ENCODE peak calls at places on chromosome 12, in eight cellular contexts. Z, S, E, X, D, G, I and T are unnamed samples.

GRCh38 chr12:64522316-64522715 is 70.4 kb downstream of the TBK1 start:
- DNase-seq in Z (no peak), S (no peak), E (peak), X (no peak), D (peak), G (no peak), I (no peak), T (no peak)

GRCh38 chr12:34598851-34599529 is 576.7 kb downstream of the ALG10 start:
- DNase-seq in Z (peak), S (peak), E (no peak), X (peak), D (no peak), G (no peak), I (no peak), T (peak)

GRCh38 chr12:50523772-50524171 is 19.0 kb downstream of the DIP2B start:
- DNase-seq in Z (no peak), S (no peak), E (no peak), X (no peak), D (no peak), G (no peak), I (no peak), T (no peak)

GRCh38 chr12:97995578-97995977 is 519.8 kb upstream of the TMPO start:
- DNase-seq in Z (no peak), S (no peak), E (no peak), X (no peak), D (no peak), G (no peak), I (no peak), T (no peak)

GRCh38 chr12:47949441-47950341 is 13.7 kb upstream of the TMEM106C start:
- DNase-seq in Z (peak), S (peak), E (no peak), X (peak), D (peak), G (peak), I (peak), T (no peak)

GRCh38 chr12:71134405-71134804 is 23.4 kb downstream of the TSPAN8 start:
- DNase-seq in Z (no peak), S (no peak), E (no peak), X (no peak), D (no peak), G (no peak), I (no peak), T (no peak)

GRCh38 chr12:68971404-68971803 is 38.4 kb upstream of the CPM start:
- DNase-seq in Z (no peak), S (no peak), E (peak), X (no peak), D (peak), G (no peak), I (no peak), T (no peak)

GRCh38 chr12:107349008-107349747 is 255.8 kb upstream of the CRY1 start:
- DNase-seq in Z (no peak), S (no peak), E (peak), X (no peak), D (peak), G (no peak), I (no peak), T (no peak)

GRCh38 chr12:8823565-8824300 is 1.3 kb downstream of the A2ML1 start:
- DNase-seq in Z (no peak), S (no peak), E (peak), X (no peak), D (peak), G (no peak), I (no peak), T (no peak)

GRCh38 chr12:122227341-122227740 is 1.5 kb upstream of the DIABLO start:
- DNase-seq in Z (peak), S (peak), E (no peak), X (no peak), D (no peak), G (no peak), I (peak), T (no peak)

GRCh38 chr12:25833657-25834056 is 124.8 kb upstream of the RASSF8 start:
- DNase-seq in Z (no peak), S (no peak), E (no peak), X (no peak), D (peak), G (no peak), I (no peak), T (no peak)

GRCh38 chr12:93645702-93646101 is 31.5 kb upstream of the CRADD start:
- DNase-seq in Z (no peak), S (no peak), E (no peak), X (no peak), D (peak), G (no peak), I (no peak), T (no peak)

GRCh38 chr12:125518074-125518473 is 452.8 kb downstream of the AACS start:
- DNase-seq in Z (no peak), S (no peak), E (peak), X (no peak), D (no peak), G (no peak), I (no peak), T (no peak)

GRCh38 chr12:9043766-9044165 is 54.4 kb downstream of the KLRG1 start:
- DNase-seq in Z (no peak), S (no peak), E (no peak), X (no peak), D (no peak), G (no peak), I (no peak), T (no peak)